ENCODE peak calls at places on chromosome 9, in eight cellular contexts. N is cardiac fibroblast; U is activated CD8-positive, alpha-beta memory T cell treated with anti-CD3 and anti-CD28 coated beads, Interleukin-2, amount 10 ng/mL, durations not matched to agents 7 days and 5 days; F is lung microvascular endothelial cell; M is left cardiac atrium; E is activated effector memory CD4-positive, alpha-beta T cell treated with Interleukin-2 at 50 U/mL for 16 hours; P is RWPE1; A is fibroblast of pulmonary artery. O is an unnamed sample.

GRCh38 chr9:135284386-135285134 is 195.0 kb upstream of the PPP1R26 start:
- DNase-seq in M (no peak), N (no peak), P (no peak), U (no peak), E (no peak), F (no peak), A (no peak), O (peak; percentile 2)

GRCh38 chr9:87672586-87672985 is 53.3 kb upstream of the CTSL start:
- DNase-seq in E (no peak), N (no peak), A (no peak), P (no peak), F (no peak), U (no peak), M (no peak), O (no peak)

GRCh38 chr9:29556317-29556716 is 1983.0 kb upstream of the C9orf72 start:
- DNase-seq in N (peak; percentile 59), E (no peak), M (no peak), A (peak; percentile 83), U (no peak), F (no peak), P (peak; percentile 71), O (no peak)

GRCh38 chr9:124145903-124146575 is 111.7 kb upstream of the NEK6 start:
- DNase-seq in F (no peak), P (no peak), A (peak; percentile 34), U (no peak), M (no peak), E (no peak), N (no peak), O (no peak)

GRCh38 chr9:129626944-129627297 is 958 bp downstream of the NTMT1 start:
- DNase-seq in A (peak; percentile 69), P (no peak), N (peak; percentile 78), E (no peak), M (no peak), F (no peak), U (no peak), O (no peak)

GRCh38 chr9:120412425-120412951 is 167.5 kb downstream of the CDK5RAP2 start:
- DNase-seq in P (peak; percentile 18), U (no peak), A (peak; percentile 70), N (peak; percentile 82), F (peak; percentile 75), E (no peak), M (peak; percentile 39), O (no peak)

GRCh38 chr9:2307480-2307879 is 292.3 kb downstream of the SMARCA2 start:
- DNase-seq in A (peak; percentile 33), F (peak; percentile 69), E (no peak), U (no peak), M (no peak), P (no peak), N (peak; percentile 16), O (no peak)

GRCh38 chr9:121895274-121895835 is 197.8 kb downstream of the TTLL11 start:
- DNase-seq in M (no peak), F (no peak), A (no peak), P (no peak), N (no peak), U (no peak), E (no peak), O (no peak)

GRCh38 chr9:132949709-132950108 is 5.3 kb upstream of the TSC1 start:
- DNase-seq in A (no peak), N (no peak), P (no peak), M (no peak), E (no peak), U (no peak), F (no peak), O (no peak)

GRCh38 chr9:105403552-105404246 is 44.1 kb upstream of the FSD1L start:
- DNase-seq in F (no peak), E (no peak), A (no peak), U (no peak), P (no peak), N (no peak), M (no peak), O (no peak)

GRCh38 chr9:121225240-121225639 is 23.6 kb upstream of the RAB14 start:
- DNase-seq in E (no peak), P (no peak), N (no peak), F (no peak), A (no peak), M (no peak), U (no peak), O (no peak)

GRCh38 chr9:84583866-84584265 is 85.7 kb upstream of the NTRK2 start:
- DNase-seq in N (no peak), E (no peak), M (no peak), U (no peak), P (no peak), A (no peak), F (no peak), O (no peak)

GRCh38 chr9:8070779-8071444 is 271.3 kb upstream of the DMAC1 start:
- DNase-seq in A (no peak), M (no peak), U (no peak), F (no peak), N (no peak), E (no peak), P (no peak), O (no peak)

GRCh38 chr9:89890326-89890980 is 285.6 kb downstream of the GADD45G start:
- DNase-seq in U (no peak), N (no peak), A (no peak), P (no peak), F (no peak), M (no peak), E (no peak), O (no peak)

GRCh38 chr9:136784997-136785361 is 6.2 kb upstream of the TMEM141 start:
- DNase-seq in F (no peak), A (no peak), N (no peak), U (no peak), M (no peak), E (no peak), P (no peak), O (no peak)

GRCh38 chr9:27198175-27198574 is 89.2 kb downstream of the TEK start:
- DNase-seq in M (no peak), P (no peak), E (no peak), N (no peak), A (no peak), F (peak; percentile 27), U (no peak), O (no peak)

GRCh38 chr9:110129460-110129859 is 78.5 kb downstream of the C9orf152 start:
- DNase-seq in A (no peak), U (no peak), N (no peak), P (no peak), E (no peak), M (no peak), F (no peak), O (no peak)

GRCh38 chr9:136286359-136286986 is 17.4 kb downstream of the CCDC187 start:
- DNase-seq in P (no peak), N (no peak), A (no peak), U (no peak), F (no peak), E (no peak), M (peak; percentile 11), O (no peak)

GRCh38 chr9:79688363-79688762 is 116.6 kb downstream of the TLE4 start:
- DNase-seq in U (no peak), P (no peak), E (no peak), F (no peak), M (no peak), N (no peak), A (no peak), O (no peak)

GRCh38 chr9:77475641-77476473 is 172.3 kb downstream of the GNA14 start:
- DNase-seq in P (no peak), A (peak; percentile 84), N (peak; percentile 69), M (no peak), F (peak; percentile 58), U (peak; percentile 86), E (peak; percentile 8), O (no peak)

GRCh38 chr9:84570482-84571154 is 98.9 kb upstream of the NTRK2 start:
- DNase-seq in A (no peak), F (no peak), N (no peak), U (no peak), E (no peak), M (no peak), P (no peak), O (no peak)

GRCh38 chr9:130991227-130992058 is 17.5 kb upstream of the LAMC3 start:
- DNase-seq in E (no peak), N (no peak), P (no peak), M (no peak), U (no peak), F (no peak), A (no peak), O (no peak)